ENCODE peak calls at places on chromosomes 11 and 22, in eight cellular contexts. One of them, this sample, is unnamed.

GRCh38 chr11:19573666-19574065 is 139.0 kb upstream of the NAV2 start:
- DNase-seq in SK-N-MC: no peak
- DNase-seq in brain pericyte: no peak
- DNase-seq in HS-27A: no peak
- DNase-seq in heart right ventricle: peak; percentile 60
- DNase-seq in AG09309: no peak
- DNase-seq in M059J: peak; percentile 43
- DNase-seq in left ventricle myocardium superior: peak; percentile 81
- DNase-seq in this sample: no peak

GRCh38 chr11:33987975-33988580 is 63.5 kb upstream of the CAPRIN1 start:
- DNase-seq in SK-N-MC: peak; percentile 90
- DNase-seq in brain pericyte: peak; percentile 39
- DNase-seq in HS-27A: peak; percentile 30
- DNase-seq in heart right ventricle: peak; percentile 39
- DNase-seq in AG09309: peak; percentile 49
- DNase-seq in M059J: peak; percentile 75
- DNase-seq in left ventricle myocardium superior: peak; percentile 60
- DNase-seq in this sample: peak; percentile 58

GRCh38 chr11:86735462-86736302 is 63.3 kb upstream of the ME3 start:
- DNase-seq in SK-N-MC: no peak
- DNase-seq in brain pericyte: no peak
- DNase-seq in HS-27A: peak; percentile 87
- DNase-seq in heart right ventricle: no peak
- DNase-seq in AG09309: no peak
- DNase-seq in M059J: peak; percentile 81
- DNase-seq in left ventricle myocardium superior: no peak
- DNase-seq in this sample: no peak

GRCh38 chr11:7485136-7485853 is at the start of gene OLFML1:
- DNase-seq in SK-N-MC: no peak
- DNase-seq in brain pericyte: peak; percentile 53
- DNase-seq in HS-27A: no peak
- DNase-seq in heart right ventricle: peak; percentile 22
- DNase-seq in AG09309: no peak
- DNase-seq in M059J: no peak
- DNase-seq in left ventricle myocardium superior: peak; percentile 40
- DNase-seq in this sample: no peak

GRCh38 chr11:109808569-109808968 is 284.6 kb upstream of the ZC3H12C start:
- DNase-seq in SK-N-MC: no peak
- DNase-seq in brain pericyte: no peak
- DNase-seq in HS-27A: no peak
- DNase-seq in heart right ventricle: no peak
- DNase-seq in AG09309: no peak
- DNase-seq in M059J: peak; percentile 41
- DNase-seq in left ventricle myocardium superior: no peak
- DNase-seq in this sample: no peak

GRCh38 chr11:69321877-69322350 is 28.0 kb downstream of the MYEOV start:
- DNase-seq in SK-N-MC: no peak
- DNase-seq in brain pericyte: no peak
- DNase-seq in HS-27A: peak; percentile 97
- DNase-seq in heart right ventricle: no peak
- DNase-seq in AG09309: peak; percentile 70
- DNase-seq in M059J: peak; percentile 98
- DNase-seq in left ventricle myocardium superior: no peak
- DNase-seq in this sample: no peak

GRCh38 chr11:36000616-36001190 is 56.8 kb downstream of the LDLRAD3 start:
- DNase-seq in SK-N-MC: no peak
- DNase-seq in brain pericyte: no peak
- DNase-seq in HS-27A: no peak
- DNase-seq in heart right ventricle: no peak
- DNase-seq in AG09309: no peak
- DNase-seq in M059J: no peak
- DNase-seq in left ventricle myocardium superior: no peak
- DNase-seq in this sample: no peak

GRCh38 chr11:61923166-61924015 is 6.0 kb upstream of the RAB3IL1 start:
- DNase-seq in SK-N-MC: no peak
- DNase-seq in brain pericyte: peak; percentile 77
- DNase-seq in HS-27A: no peak
- DNase-seq in heart right ventricle: peak; percentile 70
- DNase-seq in AG09309: no peak
- DNase-seq in M059J: no peak
- DNase-seq in left ventricle myocardium superior: peak; percentile 84
- DNase-seq in this sample: no peak

GRCh38 chr11:70431611-70432010 is 33.3 kb downstream of the CTTN start:
- DNase-seq in SK-N-MC: no peak
- DNase-seq in brain pericyte: no peak
- DNase-seq in HS-27A: no peak
- DNase-seq in heart right ventricle: no peak
- DNase-seq in AG09309: no peak
- DNase-seq in M059J: no peak
- DNase-seq in left ventricle myocardium superior: peak; percentile 17
- DNase-seq in this sample: no peak

GRCh38 chr11:64842851-64843841 is 1.3 kb downstream of the CDC42BPG start:
- DNase-seq in SK-N-MC: no peak
- DNase-seq in brain pericyte: no peak
- DNase-seq in HS-27A: no peak
- DNase-seq in heart right ventricle: no peak
- DNase-seq in AG09309: no peak
- DNase-seq in M059J: peak; percentile 63
- DNase-seq in left ventricle myocardium superior: no peak
- DNase-seq in this sample: no peak

GRCh38 chr22:49576241-49577141 is 251.2 kb downstream of the BRD1 start:
- DNase-seq in SK-N-MC: no peak
- DNase-seq in brain pericyte: peak; percentile 8
- DNase-seq in HS-27A: no peak
- DNase-seq in heart right ventricle: no peak
- DNase-seq in AG09309: no peak
- DNase-seq in M059J: no peak
- DNase-seq in left ventricle myocardium superior: peak; percentile 15
- DNase-seq in this sample: no peak

GRCh38 chr11:95699631-95700470 is 89.7 kb downstream of the FAM76B start:
- DNase-seq in SK-N-MC: no peak
- DNase-seq in brain pericyte: no peak
- DNase-seq in HS-27A: no peak
- DNase-seq in heart right ventricle: no peak
- DNase-seq in AG09309: no peak
- DNase-seq in M059J: no peak
- DNase-seq in left ventricle myocardium superior: no peak
- DNase-seq in this sample: no peak

GRCh38 chr22:48884786-48885185 is 942.9 kb downstream of the BRD1 start:
- DNase-seq in SK-N-MC: no peak
- DNase-seq in brain pericyte: no peak
- DNase-seq in HS-27A: no peak
- DNase-seq in heart right ventricle: no peak
- DNase-seq in AG09309: no peak
- DNase-seq in M059J: no peak
- DNase-seq in left ventricle myocardium superior: peak; percentile 10
- DNase-seq in this sample: no peak

GRCh38 chr11:78110351-78110750 is 29.1 kb downstream of the ALG8 start:
- DNase-seq in SK-N-MC: no peak
- DNase-seq in brain pericyte: no peak
- DNase-seq in HS-27A: no peak
- DNase-seq in heart right ventricle: no peak
- DNase-seq in AG09309: no peak
- DNase-seq in M059J: no peak
- DNase-seq in left ventricle myocardium superior: no peak
- DNase-seq in this sample: no peak

GRCh38 chr22:46453006-46453828 is 84.2 kb downstream of the CELSR1 start:
- DNase-seq in SK-N-MC: no peak
- DNase-seq in brain pericyte: no peak
- DNase-seq in HS-27A: no peak
- DNase-seq in heart right ventricle: no peak
- DNase-seq in AG09309: no peak
- DNase-seq in M059J: no peak
- DNase-seq in left ventricle myocardium superior: peak; percentile 54
- DNase-seq in this sample: no peak

GRCh38 chr22:44026066-44026629 is 2.0 kb downstream of the PARVB start:
- DNase-seq in SK-N-MC: no peak
- DNase-seq in brain pericyte: no peak
- DNase-seq in HS-27A: no peak
- DNase-seq in heart right ventricle: no peak
- DNase-seq in AG09309: no peak
- DNase-seq in M059J: no peak
- DNase-seq in left ventricle myocardium superior: no peak
- DNase-seq in this sample: no peak

GRCh38 chr11:17512101-17512500 is 32.1 kb downstream of the USH1C start:
- DNase-seq in SK-N-MC: no peak
- DNase-seq in brain pericyte: no peak
- DNase-seq in HS-27A: no peak
- DNase-seq in heart right ventricle: no peak
- DNase-seq in AG09309: no peak
- DNase-seq in M059J: no peak
- DNase-seq in left ventricle myocardium superior: no peak
- DNase-seq in this sample: no peak

GRCh38 chr22:37454857-37455686 is 27.8 kb upstream of the ELFN2 start:
- DNase-seq in SK-N-MC: no peak
- DNase-seq in brain pericyte: no peak
- DNase-seq in HS-27A: peak; percentile 76
- DNase-seq in heart right ventricle: no peak
- DNase-seq in AG09309: peak; percentile 43
- DNase-seq in M059J: peak; percentile 93
- DNase-seq in left ventricle myocardium superior: no peak
- DNase-seq in this sample: no peak

GRCh38 chr11:134634897-134635831 is 223.1 kb upstream of the B3GAT1 start:
- DNase-seq in SK-N-MC: no peak
- DNase-seq in brain pericyte: no peak
- DNase-seq in HS-27A: no peak
- DNase-seq in heart right ventricle: no peak
- DNase-seq in AG09309: no peak
- DNase-seq in M059J: no peak
- DNase-seq in left ventricle myocardium superior: no peak
- DNase-seq in this sample: no peak

GRCh38 chr22:39859903-39860588 is 33.5 kb downstream of the ENTHD1 start:
- DNase-seq in SK-N-MC: no peak
- DNase-seq in brain pericyte: no peak
- DNase-seq in HS-27A: no peak
- DNase-seq in heart right ventricle: no peak
- DNase-seq in AG09309: no peak
- DNase-seq in M059J: no peak
- DNase-seq in left ventricle myocardium superior: no peak
- DNase-seq in this sample: peak; percentile 65

GRCh38 chr22:24107668-24108067 is 73.6 kb upstream of the SUSD2 start:
- DNase-seq in SK-N-MC: no peak
- DNase-seq in brain pericyte: peak; percentile 7
- DNase-seq in HS-27A: no peak
- DNase-seq in heart right ventricle: peak; percentile 83
- DNase-seq in AG09309: peak; percentile 59
- DNase-seq in M059J: peak; percentile 58
- DNase-seq in left ventricle myocardium superior: peak; percentile 93
- DNase-seq in this sample: no peak

GRCh38 chr11:45563801-45564200 is 101.6 kb downstream of the CHST1 start:
- DNase-seq in SK-N-MC: no peak
- DNase-seq in brain pericyte: no peak
- DNase-seq in HS-27A: no peak
- DNase-seq in heart right ventricle: no peak
- DNase-seq in AG09309: no peak
- DNase-seq in M059J: no peak
- DNase-seq in left ventricle myocardium superior: no peak
- DNase-seq in this sample: no peak

GRCh38 chr11:110000045-110000502 is 93.1 kb upstream of the ZC3H12C start:
- DNase-seq in SK-N-MC: no peak
- DNase-seq in brain pericyte: peak; percentile 62
- DNase-seq in HS-27A: peak; percentile 36
- DNase-seq in heart right ventricle: no peak
- DNase-seq in AG09309: peak; percentile 98
- DNase-seq in M059J: peak; percentile 93
- DNase-seq in left ventricle myocardium superior: no peak
- DNase-seq in this sample: no peak

GRCh38 chr11:118609380-118610219 is 2.2 kb downstream of the PHLDB1 start:
- DNase-seq in SK-N-MC: no peak
- DNase-seq in brain pericyte: no peak
- DNase-seq in HS-27A: no peak
- DNase-seq in heart right ventricle: peak; percentile 36
- DNase-seq in AG09309: no peak
- DNase-seq in M059J: no peak
- DNase-seq in left ventricle myocardium superior: no peak
- DNase-seq in this sample: no peak

GRCh38 chr11:118615996-118616395 is 8.6 kb downstream of the PHLDB1 start:
- DNase-seq in SK-N-MC: no peak
- DNase-seq in brain pericyte: no peak
- DNase-seq in HS-27A: no peak
- DNase-seq in heart right ventricle: no peak
- DNase-seq in AG09309: no peak
- DNase-seq in M059J: peak; percentile 31
- DNase-seq in left ventricle myocardium superior: peak; percentile 15
- DNase-seq in this sample: no peak

GRCh38 chr11:60985991-60986915 is 14.8 kb downstream of the CD6 start:
- DNase-seq in SK-N-MC: no peak
- DNase-seq in brain pericyte: no peak
- DNase-seq in HS-27A: no peak
- DNase-seq in heart right ventricle: no peak
- DNase-seq in AG09309: no peak
- DNase-seq in M059J: peak; percentile 49
- DNase-seq in left ventricle myocardium superior: no peak
- DNase-seq in this sample: no peak

This sample was measured in NCI-H2227 treated with DMSO at 0.1 percent for 48 hours.